ENCODE peak calls at places on chromosome 12, in five cellular contexts. One of them, this sample, is unnamed. For H3K36me3, the result is how much of the 10 kb centered on the place peaks cover.

GRCh38 chr12:48199784-48200198 is 3.3 kb downstream of the OR10AD1 start:
- DNase-seq in fibroblast of lung: no peak
- DNase-seq in BJ: no peak
- DNase-seq in psoas muscle: no peak
- DNase-seq in CD8-positive, alpha-beta T cell: no peak
- DNase-seq in this sample: peak

GRCh38 chr12:106303202-106303820 is 778 bp downstream of the TCP11L2 start:
- DNase-seq in fibroblast of lung: peak
- DNase-seq in BJ: no peak
- DNase-seq in psoas muscle: peak
- DNase-seq in CD8-positive, alpha-beta T cell: peak
- DNase-seq in this sample: peak

GRCh38 chr12:12899530-12900380 is 8.4 kb downstream of the GPRC5A start:
- DNase-seq in fibroblast of lung: peak
- DNase-seq in BJ: peak
- DNase-seq in psoas muscle: peak
- DNase-seq in CD8-positive, alpha-beta T cell: no peak
- DNase-seq in this sample: peak

GRCh38 chr12:110765144-110765543 is 22.5 kb upstream of the PPP1CC start:
- DNase-seq in fibroblast of lung: no peak
- DNase-seq in BJ: no peak
- DNase-seq in psoas muscle: no peak
- DNase-seq in CD8-positive, alpha-beta T cell: no peak
- DNase-seq in this sample: no peak

GRCh38 chr12:27615331-27615891 is 80.8 kb upstream of the REP15 start:
- DNase-seq in fibroblast of lung: peak
- DNase-seq in BJ: peak
- DNase-seq in psoas muscle: no peak
- DNase-seq in CD8-positive, alpha-beta T cell: no peak
- DNase-seq in this sample: peak

GRCh38 chr12:25089738-25090137 is 105.2 kb downstream of the DNAI7 start:
- DNase-seq in fibroblast of lung: peak
- DNase-seq in BJ: no peak
- DNase-seq in psoas muscle: no peak
- DNase-seq in CD8-positive, alpha-beta T cell: no peak
- DNase-seq in this sample: peak

GRCh38 chr12:124778411-124778810 is 85.3 kb downstream of the SCARB1 start:
- DNase-seq in fibroblast of lung: no peak
- DNase-seq in BJ: no peak
- DNase-seq in psoas muscle: no peak
- DNase-seq in CD8-positive, alpha-beta T cell: no peak
- DNase-seq in this sample: no peak

GRCh38 chr12:6774557-6775062 is 2.3 kb downstream of the LAG3 start:
- DNase-seq in fibroblast of lung: no peak
- DNase-seq in BJ: no peak
- DNase-seq in psoas muscle: no peak
- DNase-seq in CD8-positive, alpha-beta T cell: peak
- DNase-seq in this sample: no peak

GRCh38 chr12:100243137-100243536 is 23.7 kb downstream of the DEPDC4 start:
- DNase-seq in fibroblast of lung: no peak
- DNase-seq in BJ: no peak
- DNase-seq in psoas muscle: no peak
- DNase-seq in CD8-positive, alpha-beta T cell: no peak
- DNase-seq in this sample: no peak

GRCh38 chr12:68565391-68565903 is 45.3 kb upstream of the RAP1B start:
- DNase-seq in fibroblast of lung: peak
- DNase-seq in BJ: peak
- DNase-seq in psoas muscle: no peak
- DNase-seq in CD8-positive, alpha-beta T cell: no peak
- DNase-seq in this sample: peak

GRCh38 chr12:121165316-121165715 is 32.6 kb downstream of the P2RX7 start:
- DNase-seq in fibroblast of lung: peak
- DNase-seq in BJ: no peak
- DNase-seq in psoas muscle: no peak
- DNase-seq in CD8-positive, alpha-beta T cell: no peak
- DNase-seq in this sample: no peak

GRCh38 chr12:46788247-46788887 is 37.4 kb downstream of the SLC38A4 start:
- DNase-seq in fibroblast of lung: peak
- DNase-seq in BJ: no peak
- DNase-seq in psoas muscle: no peak
- DNase-seq in CD8-positive, alpha-beta T cell: no peak
- DNase-seq in this sample: peak

GRCh38 chr12:57135939-57136338 is 7.7 kb downstream of the LRP1 start:
- DNase-seq in fibroblast of lung: peak
- DNase-seq in BJ: no peak
- DNase-seq in psoas muscle: peak
- DNase-seq in CD8-positive, alpha-beta T cell: no peak
- DNase-seq in this sample: no peak

GRCh38 chr12:25436206-25436912 is 116.7 kb downstream of the LMNTD1 start:
- DNase-seq in fibroblast of lung: peak
- DNase-seq in BJ: no peak
- DNase-seq in psoas muscle: no peak
- DNase-seq in CD8-positive, alpha-beta T cell: peak
- DNase-seq in this sample: peak

GRCh38 chr12:25463005-25463404 is 90.1 kb downstream of the LMNTD1 start:
- DNase-seq in fibroblast of lung: no peak
- DNase-seq in BJ: no peak
- DNase-seq in psoas muscle: no peak
- DNase-seq in CD8-positive, alpha-beta T cell: no peak
- DNase-seq in this sample: no peak

GRCh38 chr12:67515679-67516363 is 132.7 kb upstream of the DYRK2 start:
- DNase-seq in fibroblast of lung: peak
- DNase-seq in BJ: no peak
- DNase-seq in psoas muscle: no peak
- DNase-seq in CD8-positive, alpha-beta T cell: peak
- DNase-seq in this sample: no peak

GRCh38 chr12:27164330-27165045 is 79.6 kb upstream of the STK38L start:
- DNase-seq in fibroblast of lung: no peak
- DNase-seq in BJ: no peak
- DNase-seq in psoas muscle: no peak
- DNase-seq in CD8-positive, alpha-beta T cell: no peak
- DNase-seq in this sample: no peak

GRCh38 chr12:79415754-79416435 is 274.9 kb downstream of the PAWR start:
- DNase-seq in fibroblast of lung: peak
- DNase-seq in BJ: no peak
- DNase-seq in psoas muscle: no peak
- DNase-seq in CD8-positive, alpha-beta T cell: no peak
- DNase-seq in this sample: peak

GRCh38 chr12:1630827-1631591 is 2.0 kb downstream of the WNT5B start:
- DNase-seq in fibroblast of lung: peak
- DNase-seq in BJ: no peak
- DNase-seq in psoas muscle: no peak
- DNase-seq in CD8-positive, alpha-beta T cell: no peak
- DNase-seq in this sample: no peak

GRCh38 chr12:75438052-75438754 is 42.4 kb upstream of the GLIPR1 start:
- DNase-seq in fibroblast of lung: no peak
- DNase-seq in BJ: no peak
- DNase-seq in psoas muscle: no peak
- DNase-seq in CD8-positive, alpha-beta T cell: peak
- DNase-seq in this sample: peak

GRCh38 chr12:6465467-6466183 is 4.9 kb downstream of the VAMP1 start:
- DNase-seq in fibroblast of lung: peak
- DNase-seq in BJ: no peak
- DNase-seq in psoas muscle: no peak
- DNase-seq in CD8-positive, alpha-beta T cell: no peak
- DNase-seq in this sample: peak

GRCh38 chr12:1523046-1523445 is 71.3 kb downstream of the FBXL14 start:
- DNase-seq in fibroblast of lung: no peak
- DNase-seq in BJ: no peak
- DNase-seq in psoas muscle: no peak
- DNase-seq in CD8-positive, alpha-beta T cell: no peak
- DNase-seq in this sample: no peak

GRCh38 chr12:114853003-114853529 is 169.1 kb upstream of the TBX3 start:
- DNase-seq in fibroblast of lung: no peak
- DNase-seq in BJ: no peak
- DNase-seq in psoas muscle: no peak
- DNase-seq in CD8-positive, alpha-beta T cell: no peak
- DNase-seq in this sample: no peak

GRCh38 chr12:130826151-130826801 is 12.8 kb downstream of the STX2 start:
- DNase-seq in fibroblast of lung: peak
- DNase-seq in BJ: no peak
- DNase-seq in psoas muscle: peak
- DNase-seq in CD8-positive, alpha-beta T cell: peak
- DNase-seq in this sample: no peak

GRCh38 chr12:124940143-124940392 is 25.6 kb upstream of the UBC start:
- DNase-seq in fibroblast of lung: no peak
- DNase-seq in BJ: no peak
- DNase-seq in psoas muscle: no peak
- DNase-seq in CD8-positive, alpha-beta T cell: no peak
- DNase-seq in this sample: no peak

GRCh38 chr12:114770323-114770722 is 86.3 kb upstream of the TBX3 start:
- DNase-seq in fibroblast of lung: no peak
- DNase-seq in BJ: no peak
- DNase-seq in psoas muscle: no peak
- DNase-seq in CD8-positive, alpha-beta T cell: no peak
- DNase-seq in this sample: no peak

GRCh38 chr12:46071769-46072624 is 81.6 kb upstream of the SCAF11 start:
- DNase-seq in fibroblast of lung: peak
- DNase-seq in BJ: peak
- DNase-seq in psoas muscle: peak
- DNase-seq in CD8-positive, alpha-beta T cell: peak
- DNase-seq in this sample: peak

GRCh38 chr12:7058163-7058845 is 2.2 kb upstream of the C1S start:
- DNase-seq in fibroblast of lung: no peak
- DNase-seq in BJ: no peak
- DNase-seq in psoas muscle: no peak
- DNase-seq in CD8-positive, alpha-beta T cell: no peak
- DNase-seq in this sample: no peak

GRCh38 chr12:109949089-109949488 is 47.1 kb downstream of the GIT2 start:
- DNase-seq in fibroblast of lung: peak
- DNase-seq in BJ: no peak
- DNase-seq in psoas muscle: no peak
- DNase-seq in CD8-positive, alpha-beta T cell: no peak
- DNase-seq in this sample: no peak

GRCh38 chr12:4217091-4217490 is 56.5 kb upstream of the CCND2 start:
- DNase-seq in fibroblast of lung: no peak
- DNase-seq in BJ: no peak
- DNase-seq in psoas muscle: no peak
- DNase-seq in CD8-positive, alpha-beta T cell: no peak
- DNase-seq in this sample: no peak

GRCh38 chr12:96140110-96140509 is 54.1 kb upstream of the ELK3 start:
- DNase-seq in fibroblast of lung: peak
- DNase-seq in BJ: no peak
- DNase-seq in psoas muscle: no peak
- DNase-seq in CD8-positive, alpha-beta T cell: no peak
- DNase-seq in this sample: peak

GRCh38 chr12:105235299-105235746 is 651 bp downstream of the APPL2 start:
- DNase-seq in fibroblast of lung: peak
- DNase-seq in BJ: no peak
- DNase-seq in psoas muscle: no peak
- DNase-seq in CD8-positive, alpha-beta T cell: no peak
- DNase-seq in this sample: peak

GRCh38 chr12:105239304-105239703 is 3.3 kb upstream of the APPL2 start:
- DNase-seq in fibroblast of lung: no peak
- DNase-seq in BJ: no peak
- DNase-seq in psoas muscle: no peak
- DNase-seq in CD8-positive, alpha-beta T cell: no peak
- DNase-seq in this sample: no peak

GRCh38 chr12:105240233-105240632 is 4.3 kb upstream of the APPL2 start:
- DNase-seq in fibroblast of lung: no peak
- DNase-seq in BJ: no peak
- DNase-seq in psoas muscle: no peak
- DNase-seq in CD8-positive, alpha-beta T cell: no peak
- DNase-seq in this sample: no peak

GRCh38 chr12:105235747-105236476 is at the start of gene APPL2:
- DNase-seq in fibroblast of lung: peak
- DNase-seq in BJ: no peak
- DNase-seq in psoas muscle: peak
- DNase-seq in CD8-positive, alpha-beta T cell: peak
- DNase-seq in this sample: peak

DNA sequence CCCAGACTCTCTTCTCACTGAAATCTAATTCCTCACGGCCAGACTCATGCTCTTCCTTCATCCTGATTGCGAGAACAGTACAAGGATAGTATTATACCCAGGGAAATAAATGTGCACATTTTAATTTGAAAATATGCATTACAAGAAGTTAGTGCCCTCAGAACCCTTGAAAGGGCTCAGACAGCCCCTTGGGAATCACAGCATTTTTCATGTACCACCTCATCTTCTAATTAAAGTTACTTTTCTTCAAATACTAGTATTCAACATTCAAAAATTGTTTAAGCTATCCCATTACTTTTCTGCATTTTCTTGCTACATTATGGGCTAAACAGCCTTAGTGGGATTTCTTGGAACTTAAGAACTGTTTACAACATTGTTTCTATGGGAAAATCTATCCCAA is 1.7 kb upstream of the APPL2 start:
- DNase-seq in fibroblast of lung: no peak
- DNase-seq in BJ: no peak
- DNase-seq in psoas muscle: no peak
- DNase-seq in CD8-positive, alpha-beta T cell: no peak
- DNase-seq in this sample: no peak
- TF ChIP-seq CTCF in fibroblast of lung: no peak
- TF ChIP-seq CTCF in BJ: no peak
- TF ChIP-seq CTCF in psoas muscle: no peak
- TF ChIP-seq CTCF in CD8-positive, alpha-beta T cell: no peak
- TF ChIP-seq CTCF in this sample: no peak

GRCh38 chr12:11826607-11827006 is 177.1 kb downstream of the ETV6 start:
- DNase-seq in fibroblast of lung: no peak
- DNase-seq in BJ: no peak
- DNase-seq in psoas muscle: no peak
- DNase-seq in CD8-positive, alpha-beta T cell: no peak
- DNase-seq in this sample: no peak

GRCh38 chr12:11825278-11825677 is 175.8 kb downstream of the ETV6 start:
- DNase-seq in fibroblast of lung: no peak
- DNase-seq in BJ: no peak
- DNase-seq in psoas muscle: no peak
- DNase-seq in CD8-positive, alpha-beta T cell: no peak
- DNase-seq in this sample: no peak

GRCh38 chr12:11824736-11825135 is 175.3 kb downstream of the ETV6 start:
- DNase-seq in fibroblast of lung: peak
- DNase-seq in BJ: no peak
- DNase-seq in psoas muscle: no peak
- DNase-seq in CD8-positive, alpha-beta T cell: no peak
- DNase-seq in this sample: no peak

GRCh38 chr12:11829764-11830194 is 180.3 kb downstream of the ETV6 start:
- DNase-seq in fibroblast of lung: no peak
- DNase-seq in BJ: no peak
- DNase-seq in psoas muscle: no peak
- DNase-seq in CD8-positive, alpha-beta T cell: no peak
- DNase-seq in this sample: no peak

GRCh38 chr12:11827096-11827841 is 177.8 kb downstream of the ETV6 start:
- DNase-seq in fibroblast of lung: peak
- DNase-seq in BJ: no peak
- DNase-seq in psoas muscle: no peak
- DNase-seq in CD8-positive, alpha-beta T cell: no peak
- DNase-seq in this sample: no peak
- H3K36me3 ChIP-seq in fibroblast of lung: under half
- H3K36me3 ChIP-seq in BJ: under half
- H3K36me3 ChIP-seq in psoas muscle: under half
- H3K36me3 ChIP-seq in CD8-positive, alpha-beta T cell: under half
- H3K36me3 ChIP-seq in this sample: under half

GRCh38 chr12:19181666-19182426 is 52.3 kb downstream of the PLEKHA5 start:
- DNase-seq in fibroblast of lung: no peak
- DNase-seq in BJ: no peak
- DNase-seq in psoas muscle: no peak
- DNase-seq in CD8-positive, alpha-beta T cell: no peak
- DNase-seq in this sample: no peak
- TF ChIP-seq CTCF in fibroblast of lung: peak
- TF ChIP-seq CTCF in BJ: peak
- TF ChIP-seq CTCF in psoas muscle: no peak
- TF ChIP-seq CTCF in CD8-positive, alpha-beta T cell: no peak
- TF ChIP-seq CTCF in this sample: no peak

GRCh38 chr12:52559979-52560378 is 7.0 kb upstream of the KRT71 start:
- DNase-seq in fibroblast of lung: no peak
- DNase-seq in BJ: no peak
- DNase-seq in psoas muscle: no peak
- DNase-seq in CD8-positive, alpha-beta T cell: no peak
- DNase-seq in this sample: no peak
- H3K36me3 ChIP-seq in fibroblast of lung: under half
- H3K36me3 ChIP-seq in BJ: under half
- H3K36me3 ChIP-seq in psoas muscle: under half
- H3K36me3 ChIP-seq in CD8-positive, alpha-beta T cell: under half
- H3K36me3 ChIP-seq in this sample: under half

This sample was measured in bronchial epithelial cell.